ENCODE peak calls at places on chromosomes 13 and 19, in five cellular contexts. B is HT1080, Y is AG04449, P is EL, M is sciatic nerve. D is an unnamed sample.

GRCh38 chr19:18317998-18318800 is 4.7 kb downstream of the LSM4 start:
- DNase-seq in P (no peak), B (no peak), M (no peak), Y (no peak), D (no peak)

GRCh38 chr19:50510121-50510670 is 795 bp downstream of the JOSD2 start:
- DNase-seq in P (no peak), Y (no peak), M (no peak), B (no peak), D (no peak)

GRCh38 chr13:42660367-42660965 is 86.5 kb downstream of the TNFSF11 start:
- DNase-seq in Y (no peak), B (no peak), M (no peak), P (peak; percentile 5), D (no peak)

GRCh38 chr19:4896372-4896771 is 6.3 kb downstream of the ARRDC5 start:
- DNase-seq in P (peak; percentile 62), Y (no peak), B (peak; percentile 50), M (no peak), D (no peak)

GRCh38 chr19:48964205-48965032 is 690 bp upstream of the FTL start:
- DNase-seq in B (no peak), Y (no peak), M (no peak), P (no peak), D (peak; percentile 74)

GRCh38 chr13:30043631-30043925 is 193.2 kb upstream of the UBL3 start:
- DNase-seq in P (no peak), M (no peak), Y (no peak), B (no peak), D (no peak)

GRCh38 chr19:13441810-13442512 is 64.3 kb downstream of the CACNA1A start:
- DNase-seq in P (peak; percentile 35), Y (no peak), M (no peak), B (peak; percentile 9), D (peak; percentile 15)

GRCh38 chr13:70362820-70363219 is 254.6 kb upstream of the KLHL1 start:
- DNase-seq in B (no peak), P (no peak), M (no peak), Y (no peak), D (no peak)

GRCh38 chr19:18264428-18264827 is 9.8 kb downstream of the IQCN start:
- DNase-seq in P (no peak), Y (no peak), M (no peak), B (no peak), D (no peak)

GRCh38 chr13:97224544-97225324 is 2.6 kb downstream of the MBNL2 start:
- DNase-seq in P (peak; percentile 27), M (no peak), Y (no peak), B (peak; percentile 50), D (no peak)

GRCh38 chr13:43005460-43006236 is 13.6 kb upstream of the EPSTI1 start:
- DNase-seq in P (peak; percentile 66), Y (no peak), M (no peak), B (peak; percentile 44), D (no peak)

GRCh38 chr19:7595466-7596133 is at the start of gene CAMSAP3:
- DNase-seq in M (no peak), P (no peak), B (no peak), Y (no peak), D (no peak)

GRCh38 chr13:66586489-66586888 is 643.6 kb downstream of the PCDH9 start:
- DNase-seq in B (no peak), M (no peak), P (no peak), Y (no peak), D (no peak)

GRCh38 chr13:73406454-73406853 is 347.6 kb downstream of the KLF5 start:
- DNase-seq in B (no peak), Y (no peak), P (no peak), M (no peak), D (no peak)

GRCh38 chr13:39779337-39780270 is 124.1 kb downstream of the COG6 start:
- DNase-seq in B (peak; percentile 60), M (no peak), P (peak; percentile 67), Y (no peak), D (peak; percentile 8)

GRCh38 chr13:110360598-110360997 is 53.5 kb downstream of the COL4A2 start:
- DNase-seq in P (no peak), B (no peak), Y (no peak), M (no peak), D (no peak)

GRCh38 chr19:43438291-43439162 is 23.8 kb downstream of the TEX101 start:
- DNase-seq in Y (no peak), M (no peak), P (peak; percentile 89), B (no peak), D (peak; percentile 63)

GRCh38 chr19:33175886-33176669 is 18.1 kb upstream of the LRP3 start:
- DNase-seq in Y (no peak), P (peak; percentile 38), B (peak; percentile 36), M (no peak), D (no peak)

GRCh38 chr19:10189631-10190425 is 4.9 kb downstream of the DNMT1 start:
- DNase-seq in M (no peak), B (no peak), Y (no peak), P (no peak), D (no peak)

GRCh38 chr13:48590141-48590863 is 57.4 kb upstream of the RCBTB2 start:
- DNase-seq in B (no peak), P (no peak), Y (no peak), M (no peak), D (no peak)

GRCh38 chr13:29940715-29941114 is 90.3 kb upstream of the UBL3 start:
- DNase-seq in P (no peak), Y (no peak), M (no peak), B (no peak), D (no peak)

GRCh38 chr19:1967087-1967608 is 26.2 kb downstream of the CSNK1G2 start:
- DNase-seq in P (no peak), Y (no peak), B (no peak), M (no peak), D (no peak)

GRCh38 chr13:27001705-27002104 is 169.9 kb downstream of the USP12 start:
- DNase-seq in Y (no peak), M (peak; percentile 28), B (no peak), P (no peak), D (no peak)

GRCh38 chr19:624433-625109 is 8.8 kb downstream of the POLRMT start:
- DNase-seq in B (no peak), P (no peak), Y (no peak), M (no peak), D (no peak)

GRCh38 chr13:89550842-89551422 is 1796.6 kb upstream of the MIR17HG start:
- DNase-seq in M (no peak), B (peak; percentile 54), Y (no peak), P (no peak), D (no peak)

GRCh38 chr13:75836441-75836840 is 200.3 kb downstream of the LMO7 start:
- DNase-seq in M (no peak), P (no peak), Y (no peak), B (no peak), D (no peak)

GRCh38 chr19:50332264-50333038 is 3.3 kb upstream of the KCNC3 start:
- DNase-seq in Y (no peak), M (no peak), B (no peak), P (no peak), D (no peak)

GRCh38 chr19:10784257-10784656 is 51.8 kb downstream of the TMED1 start:
- DNase-seq in M (no peak), B (no peak), Y (no peak), P (no peak), D (no peak)

GRCh38 chr13:40504641-40505040 is 161.8 kb downstream of the FOXO1 start:
- DNase-seq in P (no peak), M (no peak), Y (no peak), B (no peak), D (no peak)

GRCh38 chr19:19211499-19212432 is at the start of gene NCAN:
- DNase-seq in Y (no peak), M (no peak), P (no peak), B (no peak), D (no peak)

GRCh38 chr13:35489050-35489449 is 12.6 kb upstream of the MAB21L1 start:
- DNase-seq in P (peak; percentile 14), B (no peak), M (no peak), Y (no peak), D (no peak)

GRCh38 chr19:1006711-1007398 is 6.6 kb downstream of the GRIN3B start:
- DNase-seq in Y (no peak), M (no peak), B (no peak), P (no peak), D (no peak)